ENCODE peak calls at places on chromosomes 6 and 20, in five cellular contexts. One of them, this sample, is unnamed.

GRCh38 chr20:47304287-47304686 is 52.2 kb downstream of the ZMYND8 start:
- DNase-seq in A172: no peak
- DNase-seq in cardiac fibroblast: peak; percentile 41
- DNase-seq in NCI-H1092 treated with DMSO at 0.1 percent for 48 hours: peak; percentile 90
- DNase-seq in RPMI7951: peak; percentile 25
- DNase-seq in this sample: peak; percentile 72

GRCh38 chr6:13447949-13448724 is 39.3 kb downstream of the GFOD1 start:
- DNase-seq in A172: no peak
- DNase-seq in cardiac fibroblast: no peak
- DNase-seq in NCI-H1092 treated with DMSO at 0.1 percent for 48 hours: no peak
- DNase-seq in RPMI7951: no peak
- DNase-seq in this sample: no peak

GRCh38 chr20:5205348-5206210 is 78.8 kb downstream of the CDS2 start:
- DNase-seq in A172: peak; percentile 77
- DNase-seq in cardiac fibroblast: peak; percentile 86
- DNase-seq in NCI-H1092 treated with DMSO at 0.1 percent for 48 hours: peak; percentile 62
- DNase-seq in RPMI7951: peak; percentile 77
- DNase-seq in this sample: peak; percentile 75

GRCh38 chr6:16559091-16559490 is 202.2 kb downstream of the ATXN1 start:
- DNase-seq in A172: no peak
- DNase-seq in cardiac fibroblast: no peak
- DNase-seq in NCI-H1092 treated with DMSO at 0.1 percent for 48 hours: no peak
- DNase-seq in RPMI7951: no peak
- DNase-seq in this sample: peak; percentile 10

GRCh38 chr6:41451039-41451438 is 95.1 kb upstream of the FOXP4 start:
- DNase-seq in A172: no peak
- DNase-seq in cardiac fibroblast: no peak
- DNase-seq in NCI-H1092 treated with DMSO at 0.1 percent for 48 hours: no peak
- DNase-seq in RPMI7951: no peak
- DNase-seq in this sample: no peak

GRCh38 chr20:59006167-59006863 is 739 bp downstream of the CTSZ start:
- DNase-seq in A172: no peak
- DNase-seq in cardiac fibroblast: no peak
- DNase-seq in NCI-H1092 treated with DMSO at 0.1 percent for 48 hours: no peak
- DNase-seq in RPMI7951: peak; percentile 65
- DNase-seq in this sample: no peak

GRCh38 chr6:7921582-7922199 is 11.1 kb upstream of the TXNDC5 start:
- DNase-seq in A172: no peak
- DNase-seq in cardiac fibroblast: peak; percentile 48
- DNase-seq in NCI-H1092 treated with DMSO at 0.1 percent for 48 hours: no peak
- DNase-seq in RPMI7951: no peak
- DNase-seq in this sample: no peak

GRCh38 chr20:15065794-15066193 is 728.4 kb upstream of the FLRT3 start:
- DNase-seq in A172: no peak
- DNase-seq in cardiac fibroblast: no peak
- DNase-seq in NCI-H1092 treated with DMSO at 0.1 percent for 48 hours: no peak
- DNase-seq in RPMI7951: no peak
- DNase-seq in this sample: no peak

GRCh38 chr20:18331694-18332093 is 43.4 kb downstream of the ZNF133 start:
- DNase-seq in A172: no peak
- DNase-seq in cardiac fibroblast: no peak
- DNase-seq in NCI-H1092 treated with DMSO at 0.1 percent for 48 hours: no peak
- DNase-seq in RPMI7951: no peak
- DNase-seq in this sample: no peak

GRCh38 chr6:106530502-106530901 is 98.8 kb downstream of the RTN4IP1 start:
- DNase-seq in A172: no peak
- DNase-seq in cardiac fibroblast: peak; percentile 46
- DNase-seq in NCI-H1092 treated with DMSO at 0.1 percent for 48 hours: no peak
- DNase-seq in RPMI7951: peak; percentile 68
- DNase-seq in this sample: no peak

GRCh38 chr6:24718449-24719124 is 367 bp downstream of the C6orf62 start:
- DNase-seq in A172: no peak
- DNase-seq in cardiac fibroblast: no peak
- DNase-seq in NCI-H1092 treated with DMSO at 0.1 percent for 48 hours: no peak
- DNase-seq in RPMI7951: no peak
- DNase-seq in this sample: no peak

GRCh38 chr6:112879920-112880413 is 532.8 kb downstream of the RFPL4B start:
- DNase-seq in A172: no peak
- DNase-seq in cardiac fibroblast: no peak
- DNase-seq in NCI-H1092 treated with DMSO at 0.1 percent for 48 hours: no peak
- DNase-seq in RPMI7951: no peak
- DNase-seq in this sample: peak; percentile 18

GRCh38 chr6:21732731-21733130 is 139.2 kb downstream of the SOX4 start:
- DNase-seq in A172: peak; percentile 11
- DNase-seq in cardiac fibroblast: no peak
- DNase-seq in NCI-H1092 treated with DMSO at 0.1 percent for 48 hours: no peak
- DNase-seq in RPMI7951: no peak
- DNase-seq in this sample: no peak

GRCh38 chr20:8033447-8033846 is 13.9 kb upstream of the TMX4 start:
- DNase-seq in A172: no peak
- DNase-seq in cardiac fibroblast: no peak
- DNase-seq in NCI-H1092 treated with DMSO at 0.1 percent for 48 hours: no peak
- DNase-seq in RPMI7951: no peak
- DNase-seq in this sample: no peak

GRCh38 chr6:56549014-56549413 is 93.7 kb downstream of the DST start:
- DNase-seq in A172: no peak
- DNase-seq in cardiac fibroblast: peak; percentile 36
- DNase-seq in NCI-H1092 treated with DMSO at 0.1 percent for 48 hours: no peak
- DNase-seq in RPMI7951: no peak
- DNase-seq in this sample: peak; percentile 66

GRCh38 chr20:43716123-43716522 is 10.7 kb downstream of the GTSF1L start:
- DNase-seq in A172: no peak
- DNase-seq in cardiac fibroblast: no peak
- DNase-seq in NCI-H1092 treated with DMSO at 0.1 percent for 48 hours: no peak
- DNase-seq in RPMI7951: no peak
- DNase-seq in this sample: no peak

GRCh38 chr20:44406572-44407100 is 51.1 kb downstream of the HNF4A start:
- DNase-seq in A172: no peak
- DNase-seq in cardiac fibroblast: no peak
- DNase-seq in NCI-H1092 treated with DMSO at 0.1 percent for 48 hours: no peak
- DNase-seq in RPMI7951: no peak
- DNase-seq in this sample: no peak

GRCh38 chr20:35093245-35093884 is 758 bp upstream of the TRPC4AP start:
- DNase-seq in A172: peak; percentile 86
- DNase-seq in cardiac fibroblast: peak; percentile 67
- DNase-seq in NCI-H1092 treated with DMSO at 0.1 percent for 48 hours: no peak
- DNase-seq in RPMI7951: peak; percentile 69
- DNase-seq in this sample: peak; percentile 71

GRCh38 chr20:745683-746301 is 22.5 kb downstream of the SLC52A3 start:
- DNase-seq in A172: peak; percentile 39
- DNase-seq in cardiac fibroblast: no peak
- DNase-seq in NCI-H1092 treated with DMSO at 0.1 percent for 48 hours: no peak
- DNase-seq in RPMI7951: no peak
- DNase-seq in this sample: no peak

GRCh38 chr6:1065986-1066385 is 245.9 kb upstream of the FOXQ1 start:
- DNase-seq in A172: no peak
- DNase-seq in cardiac fibroblast: no peak
- DNase-seq in NCI-H1092 treated with DMSO at 0.1 percent for 48 hours: no peak
- DNase-seq in RPMI7951: no peak
- DNase-seq in this sample: no peak

GRCh38 chr6:53618219-53618618 is 47.3 kb downstream of the KLHL31 start:
- DNase-seq in A172: no peak
- DNase-seq in cardiac fibroblast: no peak
- DNase-seq in NCI-H1092 treated with DMSO at 0.1 percent for 48 hours: no peak
- DNase-seq in RPMI7951: no peak
- DNase-seq in this sample: no peak

GRCh38 chr6:161104966-161105365 is 113.4 kb downstream of the MAP3K4 start:
- DNase-seq in A172: peak; percentile 5
- DNase-seq in cardiac fibroblast: peak; percentile 29
- DNase-seq in NCI-H1092 treated with DMSO at 0.1 percent for 48 hours: no peak
- DNase-seq in RPMI7951: no peak
- DNase-seq in this sample: peak; percentile 39

GRCh38 chr20:47493954-47494293 is 7.8 kb upstream of the NCOA3 start:
- DNase-seq in A172: no peak
- DNase-seq in cardiac fibroblast: no peak
- DNase-seq in NCI-H1092 treated with DMSO at 0.1 percent for 48 hours: no peak
- DNase-seq in RPMI7951: no peak
- DNase-seq in this sample: no peak

GRCh38 chr20:59412896-59413295 is 112.5 kb downstream of the EDN3 start:
- DNase-seq in A172: no peak
- DNase-seq in cardiac fibroblast: no peak
- DNase-seq in NCI-H1092 treated with DMSO at 0.1 percent for 48 hours: no peak
- DNase-seq in RPMI7951: no peak
- DNase-seq in this sample: no peak

GRCh38 chr20:51767867-51768758 is at the start of gene ATP9A:
- DNase-seq in A172: no peak
- DNase-seq in cardiac fibroblast: peak; percentile 41
- DNase-seq in NCI-H1092 treated with DMSO at 0.1 percent for 48 hours: peak; percentile 42
- DNase-seq in RPMI7951: peak; percentile 42
- DNase-seq in this sample: peak; percentile 21

GRCh38 chr6:136549359-136550044 is 720 bp downstream of the MAP7 start:
- DNase-seq in A172: no peak
- DNase-seq in cardiac fibroblast: peak; percentile 3
- DNase-seq in NCI-H1092 treated with DMSO at 0.1 percent for 48 hours: no peak
- DNase-seq in RPMI7951: peak; percentile 5
- DNase-seq in this sample: peak; percentile 28

GRCh38 chr6:150254671-150255228 is 111.9 kb downstream of the PPP1R14C start:
- DNase-seq in A172: no peak
- DNase-seq in cardiac fibroblast: no peak
- DNase-seq in NCI-H1092 treated with DMSO at 0.1 percent for 48 hours: no peak
- DNase-seq in RPMI7951: no peak
- DNase-seq in this sample: peak; percentile 67

GRCh38 chr6:124324237-124324636 is 520.6 kb downstream of the NKAIN2 start:
- DNase-seq in A172: no peak
- DNase-seq in cardiac fibroblast: no peak
- DNase-seq in NCI-H1092 treated with DMSO at 0.1 percent for 48 hours: no peak
- DNase-seq in RPMI7951: no peak
- DNase-seq in this sample: no peak

GRCh38 chr6:104809116-104809515 is 50.6 kb downstream of the HACE1 start:
- DNase-seq in A172: no peak
- DNase-seq in cardiac fibroblast: no peak
- DNase-seq in NCI-H1092 treated with DMSO at 0.1 percent for 48 hours: no peak
- DNase-seq in RPMI7951: no peak
- DNase-seq in this sample: no peak

GRCh38 chr6:45592991-45593390 is 215.3 kb upstream of the SUPT3H start:
- DNase-seq in A172: no peak
- DNase-seq in cardiac fibroblast: peak; percentile 37
- DNase-seq in NCI-H1092 treated with DMSO at 0.1 percent for 48 hours: no peak
- DNase-seq in RPMI7951: peak; percentile 44
- DNase-seq in this sample: peak; percentile 48

GRCh38 chr6:100283288-100283687 is 181.4 kb downstream of the SIM1 start:
- DNase-seq in A172: peak; percentile 87
- DNase-seq in cardiac fibroblast: peak; percentile 40
- DNase-seq in NCI-H1092 treated with DMSO at 0.1 percent for 48 hours: no peak
- DNase-seq in RPMI7951: peak; percentile 80
- DNase-seq in this sample: peak; percentile 87

GRCh38 chr6:2028457-2029038 is 216.9 kb downstream of the GMDS start:
- DNase-seq in A172: peak; percentile 52
- DNase-seq in cardiac fibroblast: no peak
- DNase-seq in NCI-H1092 treated with DMSO at 0.1 percent for 48 hours: peak; percentile 29
- DNase-seq in RPMI7951: no peak
- DNase-seq in this sample: no peak

GRCh38 chr20:50187403-50188051 is 3.1 kb upstream of the CEBPB start:
- DNase-seq in A172: peak; percentile 67
- DNase-seq in cardiac fibroblast: peak; percentile 64
- DNase-seq in NCI-H1092 treated with DMSO at 0.1 percent for 48 hours: no peak
- DNase-seq in RPMI7951: no peak
- DNase-seq in this sample: peak; percentile 72

GRCh38 chr20:13517801-13518200 is 120.9 kb downstream of the TASP1 start:
- DNase-seq in A172: no peak
- DNase-seq in cardiac fibroblast: no peak
- DNase-seq in NCI-H1092 treated with DMSO at 0.1 percent for 48 hours: no peak
- DNase-seq in RPMI7951: no peak
- DNase-seq in this sample: no peak

GRCh38 chr6:34462561-34462971 is 3.3 kb upstream of the PACSIN1 start:
- DNase-seq in A172: peak; percentile 41
- DNase-seq in cardiac fibroblast: peak; percentile 33
- DNase-seq in NCI-H1092 treated with DMSO at 0.1 percent for 48 hours: no peak
- DNase-seq in RPMI7951: peak; percentile 47
- DNase-seq in this sample: no peak

GRCh38 chr6:138844203-138844602 is 48.3 kb downstream of the ECT2L start:
- DNase-seq in A172: no peak
- DNase-seq in cardiac fibroblast: peak; percentile 98
- DNase-seq in NCI-H1092 treated with DMSO at 0.1 percent for 48 hours: peak; percentile 72
- DNase-seq in RPMI7951: peak; percentile 34
- DNase-seq in this sample: peak; percentile 58

GRCh38 chr6:27847706-27848105 is 64.5 kb downstream of the OR2B2 start:
- DNase-seq in A172: peak; percentile 14
- DNase-seq in cardiac fibroblast: no peak
- DNase-seq in NCI-H1092 treated with DMSO at 0.1 percent for 48 hours: no peak
- DNase-seq in RPMI7951: peak; percentile 34
- DNase-seq in this sample: peak; percentile 45

This sample was measured in fibroblast of lung.